ENCODE peak calls at places on chromosomes 5 and 9, in six cellular contexts. One of them, this sample, is unnamed.

GRCh38 chr9:7802666-7803065 is 3.1 kb upstream of the DMAC1 start:
- DNase-seq in ovary: no peak
- DNase-seq in uterus: no peak
- DNase-seq in upper lobe of left lung: no peak
- DNase-seq in suprapubic skin: no peak
- DNase-seq in transverse colon: no peak
- DNase-seq in this sample: no peak

GRCh38 chr5:107450531-107450930 is 220.2 kb downstream of the EFNA5 start:
- DNase-seq in ovary: no peak
- DNase-seq in uterus: no peak
- DNase-seq in upper lobe of left lung: no peak
- DNase-seq in suprapubic skin: no peak
- DNase-seq in transverse colon: no peak
- DNase-seq in this sample: no peak

GRCh38 chr5:76329346-76329745 is 73.7 kb upstream of the IQGAP2 start:
- DNase-seq in ovary: no peak
- DNase-seq in uterus: no peak
- DNase-seq in upper lobe of left lung: no peak
- DNase-seq in suprapubic skin: no peak
- DNase-seq in transverse colon: no peak
- DNase-seq in this sample: no peak

GRCh38 chr9:27712826-27713225 is 139.5 kb upstream of the C9orf72 start:
- DNase-seq in ovary: no peak
- DNase-seq in uterus: no peak
- DNase-seq in upper lobe of left lung: no peak
- DNase-seq in suprapubic skin: no peak
- DNase-seq in transverse colon: no peak
- DNase-seq in this sample: no peak

GRCh38 chr9:135087899-135088347 is 455 bp downstream of the OLFM1 start:
- DNase-seq in ovary: no peak
- DNase-seq in uterus: no peak
- DNase-seq in upper lobe of left lung: peak; percentile 82
- DNase-seq in suprapubic skin: no peak
- DNase-seq in transverse colon: no peak
- DNase-seq in this sample: no peak

GRCh38 chr5:97412959-97413358 is 229.9 kb upstream of the RIOK2 start:
- DNase-seq in ovary: no peak
- DNase-seq in uterus: no peak
- DNase-seq in upper lobe of left lung: no peak
- DNase-seq in suprapubic skin: no peak
- DNase-seq in transverse colon: no peak
- DNase-seq in this sample: no peak

GRCh38 chr9:31445357-31445756 is 939.1 kb upstream of the ACO1 start:
- DNase-seq in ovary: no peak
- DNase-seq in uterus: no peak
- DNase-seq in upper lobe of left lung: no peak
- DNase-seq in suprapubic skin: no peak
- DNase-seq in transverse colon: no peak
- DNase-seq in this sample: no peak

GRCh38 chr5:174410716-174411512 is 313.5 kb upstream of the MSX2 start:
- DNase-seq in ovary: no peak
- DNase-seq in uterus: no peak
- DNase-seq in upper lobe of left lung: no peak
- DNase-seq in suprapubic skin: no peak
- DNase-seq in transverse colon: no peak
- DNase-seq in this sample: no peak

GRCh38 chr5:76855961-76856360 is 6.1 kb downstream of the S100Z start:
- DNase-seq in ovary: no peak
- DNase-seq in uterus: no peak
- DNase-seq in upper lobe of left lung: no peak
- DNase-seq in suprapubic skin: no peak
- DNase-seq in transverse colon: no peak
- DNase-seq in this sample: peak; percentile 5

GRCh38 chr5:38753776-38754175 is 92.0 kb upstream of the OSMR start:
- DNase-seq in ovary: no peak
- DNase-seq in uterus: no peak
- DNase-seq in upper lobe of left lung: no peak
- DNase-seq in suprapubic skin: no peak
- DNase-seq in transverse colon: no peak
- DNase-seq in this sample: no peak

GRCh38 chr5:75236322-75237316 is at the start of gene ANKRD31:
- DNase-seq in ovary: peak; percentile 81
- DNase-seq in uterus: peak; percentile 80
- DNase-seq in upper lobe of left lung: peak; percentile 98
- DNase-seq in suprapubic skin: peak; percentile 84
- DNase-seq in transverse colon: peak; percentile 91
- DNase-seq in this sample: peak; percentile 37
- TF ChIP-seq POLR2A in ovary: no peak
- TF ChIP-seq POLR2A in uterus: peak; percentile 67
- TF ChIP-seq POLR2A in upper lobe of left lung: peak; percentile 61
- TF ChIP-seq POLR2A in suprapubic skin: peak; percentile 46
- TF ChIP-seq POLR2A in transverse colon: peak; percentile 38
- TF ChIP-seq POLR2A in this sample: no peak

DNA sequence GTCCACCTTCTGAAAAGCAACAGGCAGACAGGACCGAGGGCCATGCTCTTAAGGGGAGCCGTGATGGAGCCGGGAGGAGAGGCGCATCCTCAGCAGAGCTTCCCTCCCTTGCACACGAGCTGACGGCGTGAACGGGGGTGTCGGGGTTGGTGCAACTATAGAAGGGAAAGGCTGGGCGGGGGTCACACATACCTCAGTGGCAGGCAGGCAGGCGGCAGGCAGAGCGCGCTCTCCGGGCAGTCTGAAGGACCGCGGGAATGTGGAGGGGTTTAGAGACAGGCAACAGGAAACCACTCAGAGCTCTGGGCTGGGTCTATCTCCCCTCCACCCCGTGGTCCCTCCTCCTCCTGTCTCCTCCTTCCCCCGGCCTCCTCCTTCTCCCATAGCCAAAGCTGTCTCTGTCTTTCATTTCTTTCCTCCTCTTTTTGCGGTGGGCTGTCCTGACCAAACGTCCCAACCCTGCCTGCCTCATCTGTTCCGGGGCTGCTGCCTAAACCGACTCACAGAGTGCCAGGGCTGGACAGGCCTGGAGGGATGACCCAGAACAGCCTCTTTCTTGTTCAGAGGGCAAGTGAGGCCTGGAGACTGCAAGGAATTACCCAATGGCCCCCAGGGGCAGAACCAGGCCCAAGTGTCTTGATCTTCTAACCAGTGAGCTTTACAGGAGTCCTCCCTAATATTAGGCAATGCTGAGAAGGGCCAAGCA is at the start of gene SPARC:
- DNase-seq in ovary: peak; percentile 83
- DNase-seq in uterus: peak; percentile 92
- DNase-seq in upper lobe of left lung: peak; percentile 88
- DNase-seq in suprapubic skin: peak; percentile 91
- DNase-seq in transverse colon: peak; percentile 56
- DNase-seq in this sample: peak; percentile 29
- H3K4me3 ChIP-seq in ovary: peak within 1 kb of the TSS; percentile 52
- H3K4me3 ChIP-seq in uterus: peak within 1 kb of the TSS; percentile 50
- H3K4me3 ChIP-seq in upper lobe of left lung: peak within 1 kb of the TSS; percentile 54
- H3K4me3 ChIP-seq in suprapubic skin: peak within 1 kb of the TSS; percentile 49
- H3K4me3 ChIP-seq in transverse colon: peak within 1 kb of the TSS; percentile 45
- H3K4me3 ChIP-seq in this sample: peak within 1 kb of the TSS; percentile 19

GRCh38 chr5:160471761-160472160 is 50.1 kb downstream of the PTTG1 start:
- DNase-seq in ovary: no peak
- DNase-seq in uterus: no peak
- DNase-seq in upper lobe of left lung: no peak
- DNase-seq in suprapubic skin: no peak
- DNase-seq in transverse colon: peak; percentile 18
- DNase-seq in this sample: no peak
- TF ChIP-seq POLR2A in ovary: no peak
- TF ChIP-seq POLR2A in uterus: no peak
- TF ChIP-seq POLR2A in upper lobe of left lung: no peak
- TF ChIP-seq POLR2A in suprapubic skin: no peak
- TF ChIP-seq POLR2A in transverse colon: no peak
- TF ChIP-seq POLR2A in this sample: no peak

DNA sequence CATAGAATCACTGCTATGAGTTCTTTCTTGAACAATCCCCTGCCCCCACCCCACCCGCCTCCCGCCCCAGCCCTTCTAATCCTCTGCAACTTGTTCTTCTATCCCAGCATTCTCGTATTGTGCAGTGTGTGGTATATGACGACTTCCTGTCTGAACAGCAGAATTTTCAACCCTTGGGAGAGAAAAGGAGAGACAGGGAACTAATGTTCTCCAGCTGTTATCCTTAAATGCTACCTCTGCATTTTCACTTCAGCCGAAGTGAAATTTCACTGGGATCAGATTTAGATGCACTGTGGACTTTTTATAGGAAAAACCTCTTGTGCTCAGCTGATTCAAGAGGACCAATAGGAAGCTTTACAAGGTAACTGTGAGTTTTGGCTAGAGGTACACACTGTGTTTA is 2.2 kb downstream of the FBXL7 start:
- DNase-seq in ovary: no peak
- DNase-seq in uterus: no peak
- DNase-seq in upper lobe of left lung: no peak
- DNase-seq in suprapubic skin: no peak
- DNase-seq in transverse colon: no peak
- DNase-seq in this sample: no peak
- H3K4me3 ChIP-seq in ovary: peak overlapping the region; percentile 81
- H3K4me3 ChIP-seq in uterus: peak overlapping the region; percentile 83
- H3K4me3 ChIP-seq in upper lobe of left lung: peak overlapping the region; percentile 74
- H3K4me3 ChIP-seq in suprapubic skin: peak overlapping the region; percentile 69
- H3K4me3 ChIP-seq in transverse colon: no peak overlapping the region
- H3K4me3 ChIP-seq in this sample: peak overlapping the region; percentile 59

GRCh38 chr5:154858972-154859950 is 834 bp downstream of the CNOT8 start:
- DNase-seq in ovary: no peak
- DNase-seq in uterus: no peak
- DNase-seq in upper lobe of left lung: no peak
- DNase-seq in suprapubic skin: no peak
- DNase-seq in transverse colon: no peak
- DNase-seq in this sample: no peak

GRCh38 chr5:154860123-154860522 is 1.7 kb downstream of the CNOT8 start:
- DNase-seq in ovary: peak; percentile 41
- DNase-seq in uterus: no peak
- DNase-seq in upper lobe of left lung: no peak
- DNase-seq in suprapubic skin: no peak
- DNase-seq in transverse colon: peak; percentile 39
- DNase-seq in this sample: no peak

GRCh38 chr5:154858251-154858971 is at the start of gene CNOT8:
- DNase-seq in ovary: peak; percentile 99
- DNase-seq in uterus: peak; percentile 98
- DNase-seq in upper lobe of left lung: peak; percentile 99
- DNase-seq in suprapubic skin: peak; percentile 99
- DNase-seq in transverse colon: peak; percentile 99
- DNase-seq in this sample: peak; percentile 96

GRCh38 chr5:154857091-154857533 is 1.3 kb upstream of the CNOT8 start:
- DNase-seq in ovary: no peak
- DNase-seq in uterus: no peak
- DNase-seq in upper lobe of left lung: no peak
- DNase-seq in suprapubic skin: no peak
- DNase-seq in transverse colon: peak; percentile 81
- DNase-seq in this sample: no peak

GRCh38 chr5:154857534-154858250 is 735 bp upstream of the CNOT8 start:
- DNase-seq in ovary: peak; percentile 99
- DNase-seq in uterus: peak; percentile 98
- DNase-seq in upper lobe of left lung: peak; percentile 96
- DNase-seq in suprapubic skin: peak; percentile 97
- DNase-seq in transverse colon: peak; percentile 92
- DNase-seq in this sample: peak; percentile 90
- TF ChIP-seq POLR2A in ovary: peak; percentile 70
- TF ChIP-seq POLR2A in uterus: peak; percentile 85
- TF ChIP-seq POLR2A in upper lobe of left lung: peak; percentile 74
- TF ChIP-seq POLR2A in suprapubic skin: peak; percentile 55
- TF ChIP-seq POLR2A in transverse colon: peak; percentile 74
- TF ChIP-seq POLR2A in this sample: peak; percentile 50

DNA sequence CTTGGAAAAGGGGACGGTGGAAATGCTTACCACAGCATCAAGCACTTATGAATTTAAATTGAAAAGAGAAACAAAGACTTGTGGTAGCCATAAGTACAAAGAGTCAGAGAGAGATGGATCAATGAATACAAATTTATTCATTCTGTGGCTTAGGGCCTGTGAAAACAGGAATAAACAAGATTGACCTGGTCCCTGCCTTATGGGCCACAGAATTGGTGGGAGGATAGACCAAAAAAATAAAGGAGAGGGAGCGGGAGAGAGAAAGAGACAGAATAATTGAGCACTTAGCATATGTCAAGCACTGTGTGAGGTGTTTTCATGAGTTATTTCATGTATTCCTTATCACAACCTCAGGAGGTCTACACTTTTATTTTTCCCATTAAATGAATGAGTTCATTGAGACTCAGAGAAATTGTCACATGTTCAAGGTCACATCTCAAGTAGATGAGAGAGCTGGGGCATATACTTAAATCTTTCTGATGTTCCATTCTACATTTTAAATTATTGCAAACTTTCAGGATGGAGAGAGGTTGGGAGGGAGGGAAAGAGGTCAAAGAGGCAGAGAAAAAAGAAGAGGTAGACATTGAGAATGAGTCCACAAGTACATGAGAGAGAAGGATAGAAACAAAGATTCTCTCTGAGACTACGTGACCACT is 241.3 kb downstream of the PAPPA start:
- DNase-seq in ovary: no peak
- DNase-seq in uterus: no peak
- DNase-seq in upper lobe of left lung: no peak
- DNase-seq in suprapubic skin: no peak
- DNase-seq in transverse colon: no peak
- DNase-seq in this sample: no peak
- H3K4me3 ChIP-seq in ovary: no peak overlapping the region
- H3K4me3 ChIP-seq in uterus: no peak overlapping the region
- H3K4me3 ChIP-seq in upper lobe of left lung: no peak overlapping the region
- H3K4me3 ChIP-seq in suprapubic skin: no peak overlapping the region
- H3K4me3 ChIP-seq in transverse colon: no peak overlapping the region
- H3K4me3 ChIP-seq in this sample: no peak overlapping the region

GRCh38 chr9:133821606-133822438 is 83.7 kb upstream of the SARDH start:
- DNase-seq in ovary: no peak
- DNase-seq in uterus: no peak
- DNase-seq in upper lobe of left lung: peak; percentile 61
- DNase-seq in suprapubic skin: no peak
- DNase-seq in transverse colon: no peak
- DNase-seq in this sample: no peak
- TF ChIP-seq POLR2A in ovary: no peak
- TF ChIP-seq POLR2A in uterus: no peak
- TF ChIP-seq POLR2A in upper lobe of left lung: no peak
- TF ChIP-seq POLR2A in suprapubic skin: no peak
- TF ChIP-seq POLR2A in transverse colon: no peak
- TF ChIP-seq POLR2A in this sample: no peak